ENCODE peak calls at places on chromosome 6, in five cellular contexts. X is GM12878, A is K562, U is SK-N-SH, Y is HepG2. I is an unnamed sample.

GRCh38 chr6:79520534-79520933 is 16.7 kb downstream of the LCA5 start:
- DNase-seq in X (no peak), A (no peak), U (no peak), Y (no peak), I (no peak)

GRCh38 chr6:127051571-127052260 is 66.8 kb upstream of the RSPO3 start:
- DNase-seq in X (no peak), A (no peak), U (no peak), Y (no peak), I (no peak)

GRCh38 chr6:161232467-161232866 is 41.4 kb downstream of the AGPAT4 start:
- DNase-seq in X (no peak), A (no peak), U (no peak), Y (no peak), I (no peak)

GRCh38 chr6:127879685-127880084 is 21.2 kb downstream of the THEMIS start:
- DNase-seq in X (no peak), A (no peak), U (no peak), Y (no peak), I (peak; percentile 12)

GRCh38 chr6:143223895-143224294 is 163.2 kb downstream of the AIG1 start:
- DNase-seq in X (no peak), A (no peak), U (no peak), Y (peak; percentile 81), I (peak; percentile 19)

GRCh38 chr6:126890055-126890454 is 228.4 kb upstream of the RSPO3 start:
- DNase-seq in X (no peak), A (peak; percentile 10), U (peak; percentile 0), Y (no peak), I (no peak)

GRCh38 chr6:27250955-27251671 is 3.6 kb downstream of the PRSS16 start:
- DNase-seq in X (peak; percentile 40), A (peak; percentile 97), U (peak; percentile 59), Y (no peak), I (peak; percentile 84)

GRCh38 chr6:139623382-139623781 is 248.9 kb upstream of the CITED2 start:
- DNase-seq in X (no peak), A (no peak), U (no peak), Y (no peak), I (no peak)

GRCh38 chr6:153944197-153944596 is 94.8 kb upstream of the OPRM1 start:
- DNase-seq in X (no peak), A (no peak), U (no peak), Y (no peak), I (no peak)

GRCh38 chr6:153938876-153939275 is 100.2 kb upstream of the OPRM1 start:
- DNase-seq in X (no peak), A (no peak), U (no peak), Y (no peak), I (no peak)

GRCh38 chr6:153947817-153948447 is 91.1 kb upstream of the OPRM1 start:
- DNase-seq in X (no peak), A (peak; percentile 20), U (peak; percentile 19), Y (peak; percentile 20), I (peak; percentile 63)

GRCh38 chr6:153941768-153942167 is 97.3 kb upstream of the OPRM1 start:
- DNase-seq in X (no peak), A (no peak), U (no peak), Y (peak; percentile 44), I (no peak)

GRCh38 chr6:153942361-153942760 is 96.7 kb upstream of the OPRM1 start:
- DNase-seq in X (no peak), A (no peak), U (no peak), Y (no peak), I (no peak)
- TF ChIP-seq FOXM1 in X (no peak), A (no peak), U (no peak), Y (no peak), I (no peak)

GRCh38 chr6:12473494-12473893 is 183.3 kb downstream of the EDN1 start:
- DNase-seq in X (no peak), A (no peak), U (no peak), Y (no peak), I (no peak)

GRCh38 chr6:12476484-12476883 is 186.3 kb downstream of the EDN1 start:
- DNase-seq in X (no peak), A (no peak), U (no peak), Y (no peak), I (no peak)

GRCh38 chr6:12467706-12468670 is 177.8 kb downstream of the EDN1 start:
- DNase-seq in X (no peak), A (no peak), U (no peak), Y (no peak), I (no peak)

GRCh38 chr6:12474167-12475140 is 184.3 kb downstream of the EDN1 start:
- DNase-seq in X (no peak), A (no peak), U (no peak), Y (peak; percentile 28), I (no peak)

GRCh38 chr6:12472601-12473038 is 182.5 kb downstream of the EDN1 start:
- DNase-seq in X (no peak), A (no peak), U (no peak), Y (peak; percentile 68), I (no peak)
- TF ChIP-seq FOXM1 in X (no peak), A (no peak), U (no peak), Y (no peak), I (no peak)

GRCh38 chr6:3609388-3609787 is 142.1 kb downstream of the PXDC1 start:
- DNase-seq in X (no peak), A (no peak), U (no peak), Y (no peak), I (no peak)

GRCh38 chr6:3608159-3608558 is 143.4 kb downstream of the PXDC1 start:
- DNase-seq in X (no peak), A (no peak), U (no peak), Y (no peak), I (no peak)

GRCh38 chr6:3610206-3610605 is 141.3 kb downstream of the PXDC1 start:
- DNase-seq in X (no peak), A (no peak), U (no peak), Y (no peak), I (no peak)

GRCh38 chr6:3607599-3607998 is 143.9 kb downstream of the PXDC1 start:
- DNase-seq in X (no peak), A (no peak), U (no peak), Y (no peak), I (no peak)

DNA sequence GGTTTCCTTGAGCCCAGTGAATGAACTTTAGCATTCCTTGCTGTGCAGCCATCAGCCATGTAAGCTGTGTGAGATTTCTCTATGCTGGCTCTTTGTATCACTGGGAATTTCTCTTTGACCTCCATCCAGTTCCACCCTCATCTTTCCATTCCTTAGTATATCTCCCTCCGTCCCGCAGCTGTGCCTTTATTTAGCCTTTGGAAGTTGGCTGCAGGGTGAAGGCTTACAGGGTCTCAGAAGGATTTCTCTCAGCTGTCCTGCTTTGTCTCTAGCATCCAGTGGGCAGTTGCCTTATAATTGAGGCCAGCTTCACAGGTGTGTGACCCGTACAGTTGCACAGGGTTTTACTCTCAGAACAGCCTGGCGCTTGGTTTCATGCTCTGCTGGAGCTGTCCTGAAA is 144.3 kb downstream of the PXDC1 start:
- DNase-seq in X (no peak), A (no peak), U (no peak), Y (no peak), I (no peak)
- TF ChIP-seq FOXM1 in X (no peak), A (no peak), U (no peak), Y (no peak), I (no peak)

GRCh38 chr6:32224696-32225095 is 829 bp upstream of the NOTCH4 start:
- DNase-seq in X (no peak), A (no peak), U (no peak), Y (no peak), I (no peak)
- TF ChIP-seq FOXM1 in X (no peak), A (no peak), U (no peak), Y (no peak), I (no peak)

DNA sequence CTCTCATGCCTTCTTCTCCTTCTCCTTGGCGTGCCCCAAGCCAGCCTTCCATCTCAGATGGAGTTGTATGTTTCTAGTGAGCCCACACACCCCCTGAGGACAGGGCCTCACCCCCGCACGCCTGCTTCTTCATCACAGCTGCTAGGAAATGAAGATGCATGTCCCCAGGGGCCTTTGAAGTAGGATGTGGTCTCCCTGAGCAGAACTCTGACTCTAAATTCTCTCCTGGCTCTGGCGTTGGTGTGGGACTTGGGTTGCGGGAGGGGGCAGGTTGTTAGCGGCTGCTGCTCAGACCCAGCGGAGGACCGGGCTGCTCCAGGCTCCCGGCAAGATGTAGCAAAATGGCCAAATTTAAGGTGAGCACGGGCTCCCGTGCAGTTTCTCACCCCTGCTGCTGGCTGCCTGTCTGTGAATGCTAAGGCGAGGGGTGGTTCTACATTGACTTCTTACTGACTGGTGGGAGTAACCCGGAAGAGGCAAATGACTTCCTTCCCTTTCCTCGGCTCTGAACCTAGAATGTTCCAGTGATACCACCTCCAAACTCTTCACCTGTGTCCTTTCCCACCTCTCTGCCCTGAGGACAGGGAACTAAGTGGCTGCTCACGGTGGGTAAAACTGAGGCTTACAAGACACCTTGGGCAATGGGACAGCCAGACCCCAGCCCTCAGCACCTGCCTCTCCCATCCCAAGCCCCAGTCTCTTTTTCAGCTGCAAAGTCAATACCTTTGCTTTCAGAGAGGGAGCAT is 8.8 kb downstream of the SYNJ2 start:
- DNase-seq in X (no peak), A (no peak), U (no peak), Y (no peak), I (no peak)
- TF ChIP-seq FOXM1 in X (no peak), A (no peak), U (no peak), Y (no peak), I (no peak)

DNA sequence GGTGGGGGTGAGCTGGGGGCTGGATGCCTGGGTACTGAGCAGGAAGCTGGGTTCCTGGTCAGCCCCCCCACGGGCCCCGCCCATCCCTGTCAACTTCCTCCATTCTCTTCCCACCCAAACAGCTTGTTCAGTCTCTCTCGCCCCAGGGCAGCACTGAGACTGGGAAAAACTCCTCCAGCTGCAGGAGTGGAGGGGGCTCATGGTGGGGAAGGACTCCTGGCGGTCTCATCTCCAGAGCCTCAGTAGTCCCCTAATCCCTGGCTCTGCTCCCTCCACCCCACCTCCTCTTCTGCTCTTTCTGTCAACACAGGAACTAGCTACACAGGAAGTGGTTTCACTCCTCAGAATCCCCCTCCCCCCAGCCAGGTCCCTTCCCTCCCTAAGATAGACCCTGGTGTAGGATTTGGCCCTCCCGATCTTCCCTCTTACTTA is at the start of gene GPSM3:
- DNase-seq in X (peak; percentile 59), A (peak; percentile 53), U (no peak), Y (no peak), I (no peak)
- TF ChIP-seq FOXM1 in X (no peak), A (no peak), U (no peak), Y (no peak), I (no peak)

I was measured in HEK293T.